ENCODE peak calls at places on chromosome 19, in eight cellular contexts. One of them, this sample, is unnamed.

GRCh38 chr19:17950310-17951150 is 16.4 kb upstream of the KCNN1 start:
- DNase-seq in colonic mucosa: no peak
- DNase-seq in AG04450: no peak
- DNase-seq in PC-9: no peak
- DNase-seq in ovary: no peak
- DNase-seq in CD8-positive, alpha-beta T cell: no peak
- DNase-seq in BE2C: peak; percentile 28
- DNase-seq in psoas muscle: no peak
- DNase-seq in this sample: no peak

GRCh38 chr19:2043269-2043641 is 7.8 kb downstream of the MKNK2 start:
- DNase-seq in colonic mucosa: no peak
- DNase-seq in AG04450: no peak
- DNase-seq in PC-9: no peak
- DNase-seq in ovary: peak; percentile 37
- DNase-seq in CD8-positive, alpha-beta T cell: no peak
- DNase-seq in BE2C: no peak
- DNase-seq in psoas muscle: no peak
- DNase-seq in this sample: no peak

GRCh38 chr19:12952488-12953455 is 4.3 kb downstream of the GADD45GIP1 start:
- DNase-seq in colonic mucosa: no peak
- DNase-seq in AG04450: no peak
- DNase-seq in PC-9: no peak
- DNase-seq in ovary: no peak
- DNase-seq in CD8-positive, alpha-beta T cell: no peak
- DNase-seq in BE2C: peak; percentile 75
- DNase-seq in psoas muscle: no peak
- DNase-seq in this sample: no peak

GRCh38 chr19:11418518-11419506 is at the start of gene RGL3:
- DNase-seq in colonic mucosa: peak; percentile 50
- DNase-seq in AG04450: no peak
- DNase-seq in PC-9: peak; percentile 56
- DNase-seq in ovary: no peak
- DNase-seq in CD8-positive, alpha-beta T cell: no peak
- DNase-seq in BE2C: no peak
- DNase-seq in psoas muscle: peak; percentile 63
- DNase-seq in this sample: peak; percentile 84

GRCh38 chr19:8352134-8352827 is 9.2 kb upstream of the KANK3 start:
- DNase-seq in colonic mucosa: no peak
- DNase-seq in AG04450: no peak
- DNase-seq in PC-9: no peak
- DNase-seq in ovary: no peak
- DNase-seq in CD8-positive, alpha-beta T cell: no peak
- DNase-seq in BE2C: no peak
- DNase-seq in psoas muscle: no peak
- DNase-seq in this sample: no peak

GRCh38 chr19:5143471-5144411 is 174.8 kb downstream of the KDM4B start:
- DNase-seq in colonic mucosa: no peak
- DNase-seq in AG04450: no peak
- DNase-seq in PC-9: no peak
- DNase-seq in ovary: peak; percentile 15
- DNase-seq in CD8-positive, alpha-beta T cell: no peak
- DNase-seq in BE2C: peak; percentile 49
- DNase-seq in psoas muscle: peak; percentile 12
- DNase-seq in this sample: no peak

GRCh38 chr19:4732680-4733114 is 9.1 kb upstream of the DPP9 start:
- DNase-seq in colonic mucosa: peak; percentile 47
- DNase-seq in AG04450: peak; percentile 26
- DNase-seq in PC-9: peak; percentile 35
- DNase-seq in ovary: peak; percentile 59
- DNase-seq in CD8-positive, alpha-beta T cell: peak; percentile 23
- DNase-seq in BE2C: peak; percentile 73
- DNase-seq in psoas muscle: no peak
- DNase-seq in this sample: peak; percentile 75

GRCh38 chr19:2477732-2478191 is 1.8 kb downstream of the GADD45B start:
- DNase-seq in colonic mucosa: peak; percentile 61
- DNase-seq in AG04450: no peak
- DNase-seq in PC-9: peak; percentile 43
- DNase-seq in ovary: peak; percentile 52
- DNase-seq in CD8-positive, alpha-beta T cell: no peak
- DNase-seq in BE2C: no peak
- DNase-seq in psoas muscle: no peak
- DNase-seq in this sample: no peak

GRCh38 chr19:10019246-10019645 is 6.0 kb downstream of the RDH8 start:
- DNase-seq in colonic mucosa: no peak
- DNase-seq in AG04450: no peak
- DNase-seq in PC-9: peak; percentile 26
- DNase-seq in ovary: no peak
- DNase-seq in CD8-positive, alpha-beta T cell: no peak
- DNase-seq in BE2C: no peak
- DNase-seq in psoas muscle: no peak
- DNase-seq in this sample: no peak

GRCh38 chr19:45442927-45443461 is 19.3 kb upstream of the ERCC1 start:
- DNase-seq in colonic mucosa: peak; percentile 58
- DNase-seq in AG04450: no peak
- DNase-seq in PC-9: no peak
- DNase-seq in ovary: peak; percentile 69
- DNase-seq in CD8-positive, alpha-beta T cell: no peak
- DNase-seq in BE2C: peak; percentile 63
- DNase-seq in psoas muscle: peak; percentile 51
- DNase-seq in this sample: peak; percentile 55

GRCh38 chr19:16042533-16043085 is 33.7 kb upstream of the TPM4 start:
- DNase-seq in colonic mucosa: no peak
- DNase-seq in AG04450: no peak
- DNase-seq in PC-9: no peak
- DNase-seq in ovary: no peak
- DNase-seq in CD8-positive, alpha-beta T cell: no peak
- DNase-seq in BE2C: no peak
- DNase-seq in psoas muscle: no peak
- DNase-seq in this sample: no peak

GRCh38 chr19:7450243-7451223 is 38.3 kb downstream of the PEX11G start:
- DNase-seq in colonic mucosa: no peak
- DNase-seq in AG04450: peak; percentile 29
- DNase-seq in PC-9: peak; percentile 46
- DNase-seq in ovary: no peak
- DNase-seq in CD8-positive, alpha-beta T cell: no peak
- DNase-seq in BE2C: no peak
- DNase-seq in psoas muscle: no peak
- DNase-seq in this sample: no peak

DNA sequence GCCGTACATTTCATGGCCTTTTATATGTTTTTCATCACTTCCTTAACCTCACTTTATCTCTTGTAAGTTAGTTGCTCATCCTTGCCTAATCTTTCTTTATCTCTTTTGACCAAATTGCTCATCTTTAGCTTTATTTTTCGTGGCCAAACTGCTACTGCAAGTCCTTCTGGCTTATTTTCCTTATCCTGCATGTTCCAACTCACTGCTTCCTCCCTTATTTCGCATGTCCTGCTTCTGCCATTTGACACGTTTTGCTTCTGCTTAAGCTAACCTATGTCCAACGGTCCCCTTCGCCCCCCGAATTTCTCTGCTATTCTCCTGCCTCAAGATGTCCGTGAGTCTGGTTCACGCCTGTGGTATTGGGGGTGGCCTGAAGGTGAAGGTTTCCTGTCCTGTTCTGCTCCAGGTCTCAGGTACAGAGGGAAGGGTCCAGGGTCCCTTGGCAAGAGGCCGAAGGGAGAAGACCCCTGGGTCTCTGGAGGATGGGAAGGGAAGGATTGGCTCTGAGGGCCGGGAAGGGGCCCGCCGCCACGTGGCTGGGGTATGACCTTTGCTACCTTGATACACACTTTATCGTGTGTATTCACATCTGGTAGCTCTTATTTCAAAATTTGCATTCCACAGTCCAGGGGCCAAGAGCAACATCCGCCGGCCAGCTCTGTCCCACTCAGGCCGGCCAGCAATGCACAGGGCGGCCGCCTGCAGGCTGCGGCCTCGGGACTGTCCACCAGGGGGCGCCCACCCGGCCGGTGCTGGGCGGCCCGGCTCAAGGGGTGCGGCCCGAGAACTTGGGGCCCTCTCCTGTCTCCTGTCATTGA is 2.9 kb upstream of the C19orf85 start:
- DNase-seq in colonic mucosa: peak; percentile 62
- DNase-seq in AG04450: no peak
- DNase-seq in PC-9: no peak
- DNase-seq in ovary: peak; percentile 80
- DNase-seq in CD8-positive, alpha-beta T cell: peak; percentile 60
- DNase-seq in BE2C: peak; percentile 67
- DNase-seq in psoas muscle: peak; percentile 74
- DNase-seq in this sample: no peak
- H3K27me3 ChIP-seq in colonic mucosa: no peaks in the 10 kb centered on the region
- H3K27me3 ChIP-seq in AG04450: peaks cover 3% of the 10 kb centered on the region
- H3K27me3 ChIP-seq in PC-9: no peaks in the 10 kb centered on the region
- H3K27me3 ChIP-seq in ovary: no peaks in the 10 kb centered on the region
- H3K27me3 ChIP-seq in CD8-positive, alpha-beta T cell: no peaks in the 10 kb centered on the region
- H3K27me3 ChIP-seq in BE2C: no peaks in the 10 kb centered on the region
- H3K27me3 ChIP-seq in psoas muscle: no peaks in the 10 kb centered on the region
- H3K27me3 ChIP-seq in this sample: no peaks in the 10 kb centered on the region

GRCh38 chr19:49441960-49442350 is 628 bp upstream of the SLC17A7 start:
- DNase-seq in colonic mucosa: no peak
- DNase-seq in AG04450: no peak
- DNase-seq in PC-9: no peak
- DNase-seq in ovary: no peak
- DNase-seq in CD8-positive, alpha-beta T cell: no peak
- DNase-seq in BE2C: no peak
- DNase-seq in psoas muscle: no peak
- DNase-seq in this sample: no peak
- H3K27me3 ChIP-seq in colonic mucosa: peaks cover 22% of the 10 kb centered on the region
- H3K27me3 ChIP-seq in AG04450: peaks cover 51% of the 10 kb centered on the region
- H3K27me3 ChIP-seq in PC-9: peaks cover 40% of the 10 kb centered on the region
- H3K27me3 ChIP-seq in ovary: no peaks in the 10 kb centered on the region
- H3K27me3 ChIP-seq in CD8-positive, alpha-beta T cell: peaks cover 48% of the 10 kb centered on the region
- H3K27me3 ChIP-seq in BE2C: peaks cover 44% of the 10 kb centered on the region
- H3K27me3 ChIP-seq in psoas muscle: no peaks in the 10 kb centered on the region
- H3K27me3 ChIP-seq in this sample: peaks cover 6% of the 10 kb centered on the region

DNA sequence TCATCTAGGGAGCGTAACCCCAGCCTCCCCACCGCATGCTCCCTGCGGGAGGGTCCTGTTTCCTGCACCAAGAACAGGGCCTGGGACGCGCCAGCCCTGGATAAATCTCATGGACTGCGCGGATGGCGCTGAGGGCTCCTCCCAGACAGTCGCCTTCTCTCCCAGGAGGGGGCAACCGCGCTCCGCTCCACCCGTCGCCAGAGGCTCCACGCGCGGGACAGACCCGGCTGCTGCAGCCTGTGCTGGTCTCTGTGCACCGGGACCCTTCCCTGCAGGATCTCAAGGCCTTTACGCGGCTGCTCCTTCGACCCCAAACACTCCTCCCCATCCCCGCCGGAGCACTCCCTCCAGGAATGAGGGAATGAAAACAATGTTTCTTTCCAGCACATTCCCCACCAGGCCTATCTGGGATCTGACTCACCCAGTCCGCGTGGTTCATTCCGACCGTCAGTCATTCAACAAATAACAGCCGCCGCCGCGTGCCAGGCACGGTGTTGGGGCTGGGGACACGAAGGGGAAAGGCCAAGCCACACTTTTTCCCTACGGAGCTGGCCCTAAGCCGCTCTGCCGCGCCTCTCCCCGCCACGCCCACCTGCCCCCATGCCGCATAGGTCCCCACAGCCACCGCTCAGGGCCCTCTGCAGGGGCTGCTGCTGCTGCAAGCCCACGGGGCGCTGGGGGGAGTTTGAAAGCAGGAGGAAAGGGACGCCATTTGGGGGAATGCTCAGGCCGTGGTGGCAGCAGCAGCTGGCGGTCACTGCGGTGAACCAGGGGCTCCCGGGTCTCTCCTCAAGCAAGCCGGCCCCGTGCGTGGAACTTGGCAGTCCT is 6.0 kb downstream of the PNMA8B start:
- DNase-seq in colonic mucosa: no peak
- DNase-seq in AG04450: no peak
- DNase-seq in PC-9: no peak
- DNase-seq in ovary: peak; percentile 71
- DNase-seq in CD8-positive, alpha-beta T cell: no peak
- DNase-seq in BE2C: peak; percentile 62
- DNase-seq in psoas muscle: peak; percentile 65
- DNase-seq in this sample: no peak
- H3K27me3 ChIP-seq in colonic mucosa: peaks cover 25% of the 10 kb centered on the region
- H3K27me3 ChIP-seq in AG04450: peaks cover 50% of the 10 kb centered on the region
- H3K27me3 ChIP-seq in PC-9: peaks cover 85% of the 10 kb centered on the region
- H3K27me3 ChIP-seq in ovary: no peaks in the 10 kb centered on the region
- H3K27me3 ChIP-seq in CD8-positive, alpha-beta T cell: peaks cover 49% of the 10 kb centered on the region
- H3K27me3 ChIP-seq in BE2C: no peaks in the 10 kb centered on the region
- H3K27me3 ChIP-seq in psoas muscle: no peaks in the 10 kb centered on the region
- H3K27me3 ChIP-seq in this sample: peaks cover 1% of the 10 kb centered on the region

GRCh38 chr19:51040151-51040550 is 5.3 kb upstream of the KLK12 start:
- DNase-seq in colonic mucosa: no peak
- DNase-seq in AG04450: no peak
- DNase-seq in PC-9: no peak
- DNase-seq in ovary: no peak
- DNase-seq in CD8-positive, alpha-beta T cell: no peak
- DNase-seq in BE2C: no peak
- DNase-seq in psoas muscle: no peak
- DNase-seq in this sample: no peak
- H3K27me3 ChIP-seq in colonic mucosa: no peaks in the 10 kb centered on the region
- H3K27me3 ChIP-seq in AG04450: no peaks in the 10 kb centered on the region
- H3K27me3 ChIP-seq in PC-9: peaks cover 14% of the 10 kb centered on the region
- H3K27me3 ChIP-seq in ovary: no peaks in the 10 kb centered on the region
- H3K27me3 ChIP-seq in CD8-positive, alpha-beta T cell: no peaks in the 10 kb centered on the region
- H3K27me3 ChIP-seq in BE2C: peaks cover 3% of the 10 kb centered on the region
- H3K27me3 ChIP-seq in psoas muscle: no peaks in the 10 kb centered on the region
- H3K27me3 ChIP-seq in this sample: no peaks in the 10 kb centered on the region

GRCh38 chr19:34360354-34360909 is 4.6 kb upstream of the GPI start:
- DNase-seq in colonic mucosa: no peak
- DNase-seq in AG04450: no peak
- DNase-seq in PC-9: no peak
- DNase-seq in ovary: no peak
- DNase-seq in CD8-positive, alpha-beta T cell: no peak
- DNase-seq in BE2C: no peak
- DNase-seq in psoas muscle: no peak
- DNase-seq in this sample: no peak

GRCh38 chr19:34356875-34357274 is 8.1 kb upstream of the GPI start:
- DNase-seq in colonic mucosa: no peak
- DNase-seq in AG04450: no peak
- DNase-seq in PC-9: no peak
- DNase-seq in ovary: no peak
- DNase-seq in CD8-positive, alpha-beta T cell: no peak
- DNase-seq in BE2C: no peak
- DNase-seq in psoas muscle: no peak
- DNase-seq in this sample: no peak

GRCh38 chr19:34359954-34360315 is 5.1 kb upstream of the GPI start:
- DNase-seq in colonic mucosa: no peak
- DNase-seq in AG04450: no peak
- DNase-seq in PC-9: no peak
- DNase-seq in ovary: no peak
- DNase-seq in CD8-positive, alpha-beta T cell: no peak
- DNase-seq in BE2C: no peak
- DNase-seq in psoas muscle: no peak
- DNase-seq in this sample: no peak

GRCh38 chr19:34357431-34357830 is 7.6 kb upstream of the GPI start:
- DNase-seq in colonic mucosa: no peak
- DNase-seq in AG04450: no peak
- DNase-seq in PC-9: no peak
- DNase-seq in ovary: no peak
- DNase-seq in CD8-positive, alpha-beta T cell: no peak
- DNase-seq in BE2C: no peak
- DNase-seq in psoas muscle: no peak
- DNase-seq in this sample: no peak

GRCh38 chr19:34359140-34359953 is 5.6 kb upstream of the GPI start:
- DNase-seq in colonic mucosa: peak; percentile 97
- DNase-seq in AG04450: peak; percentile 95
- DNase-seq in PC-9: peak; percentile 93
- DNase-seq in ovary: peak; percentile 94
- DNase-seq in CD8-positive, alpha-beta T cell: peak; percentile 93
- DNase-seq in BE2C: peak; percentile 99
- DNase-seq in psoas muscle: peak; percentile 97
- DNase-seq in this sample: peak; percentile 100
- H3K27me3 ChIP-seq in colonic mucosa: no peaks in the 10 kb centered on the region
- H3K27me3 ChIP-seq in AG04450: no peaks in the 10 kb centered on the region
- H3K27me3 ChIP-seq in PC-9: no peaks in the 10 kb centered on the region
- H3K27me3 ChIP-seq in ovary: no peaks in the 10 kb centered on the region
- H3K27me3 ChIP-seq in CD8-positive, alpha-beta T cell: no peaks in the 10 kb centered on the region
- H3K27me3 ChIP-seq in BE2C: no peaks in the 10 kb centered on the region
- H3K27me3 ChIP-seq in psoas muscle: no peaks in the 10 kb centered on the region
- H3K27me3 ChIP-seq in this sample: no peaks in the 10 kb centered on the region

This sample was measured in Caco-2.